ENCODE peak calls at places on chromosomes 12 and 14, in eight cellular contexts. Z, P, U, J, F, Y, A and K are unnamed samples.

GRCh38 chr12:57810450-57810849 is 8.1 kb downstream of the AVIL start:
- DNase-seq in Z (no peak), P (no peak), U (no peak), J (no peak), F (no peak), Y (no peak), A (no peak), K (no peak)

GRCh38 chr12:64273527-64274403 is 51.7 kb upstream of the KICS2 start:
- DNase-seq in Z (peak; percentile 9), P (no peak), U (peak; percentile 8), J (no peak), F (no peak), Y (no peak), A (no peak), K (no peak)

GRCh38 chr12:3511760-3512159 is 20.8 kb downstream of the PRMT8 start:
- DNase-seq in Z (no peak), P (no peak), U (no peak), J (no peak), F (no peak), Y (no peak), A (no peak), K (no peak)

GRCh38 chr12:52243774-52244614 is 11.0 kb downstream of the KRT7 start:
- DNase-seq in Z (peak; percentile 84), P (peak; percentile 81), U (peak; percentile 58), J (no peak), F (peak; percentile 91), Y (peak; percentile 92), A (peak; percentile 91), K (no peak)

GRCh38 chr12:6030081-6030480 is 85.0 kb upstream of the ANO2 start:
- DNase-seq in Z (no peak), P (no peak), U (no peak), J (no peak), F (no peak), Y (no peak), A (peak; percentile 15), K (no peak)

GRCh38 chr12:70618371-70618770 is 18.9 kb downstream of the PTPRB start:
- DNase-seq in Z (no peak), P (no peak), U (no peak), J (no peak), F (no peak), Y (no peak), A (no peak), K (no peak)

GRCh38 chr14:56081139-56081538 is 37.1 kb upstream of the PELI2 start:
- DNase-seq in Z (no peak), P (no peak), U (no peak), J (no peak), F (no peak), Y (no peak), A (no peak), K (no peak)

GRCh38 chr14:80776186-80776585 is 165.4 kb downstream of the CEP128 start:
- DNase-seq in Z (no peak), P (no peak), U (no peak), J (no peak), F (no peak), Y (no peak), A (no peak), K (no peak)

GRCh38 chr14:90140956-90141316 is 79.1 kb downstream of the KCNK13 start:
- DNase-seq in Z (peak; percentile 61), P (no peak), U (no peak), J (no peak), F (no peak), Y (no peak), A (no peak), K (no peak)

GRCh38 chr12:27769142-27769672 is 10.8 kb upstream of the KLHL42 start:
- DNase-seq in Z (no peak), P (no peak), U (no peak), J (no peak), F (no peak), Y (no peak), A (no peak), K (no peak)

GRCh38 chr12:96883571-96883970 is 23.5 kb upstream of the NEDD1 start:
- DNase-seq in Z (no peak), P (no peak), U (no peak), J (no peak), F (no peak), Y (no peak), A (no peak), K (no peak)

GRCh38 chr12:26043139-26044006 is 81.5 kb downstream of the BHLHE41 start:
- DNase-seq in Z (no peak), P (no peak), U (no peak), J (no peak), F (no peak), Y (no peak), A (no peak), K (no peak)

GRCh38 chr12:12466157-12466556 is 96.5 kb downstream of the DUSP16 start:
- DNase-seq in Z (no peak), P (no peak), U (no peak), J (no peak), F (no peak), Y (no peak), A (no peak), K (no peak)

GRCh38 chr14:105467942-105468471 is 6.6 kb upstream of the CRIP2 start:
- DNase-seq in Z (no peak), P (no peak), U (no peak), J (no peak), F (no peak), Y (no peak), A (no peak), K (no peak)

DNA sequence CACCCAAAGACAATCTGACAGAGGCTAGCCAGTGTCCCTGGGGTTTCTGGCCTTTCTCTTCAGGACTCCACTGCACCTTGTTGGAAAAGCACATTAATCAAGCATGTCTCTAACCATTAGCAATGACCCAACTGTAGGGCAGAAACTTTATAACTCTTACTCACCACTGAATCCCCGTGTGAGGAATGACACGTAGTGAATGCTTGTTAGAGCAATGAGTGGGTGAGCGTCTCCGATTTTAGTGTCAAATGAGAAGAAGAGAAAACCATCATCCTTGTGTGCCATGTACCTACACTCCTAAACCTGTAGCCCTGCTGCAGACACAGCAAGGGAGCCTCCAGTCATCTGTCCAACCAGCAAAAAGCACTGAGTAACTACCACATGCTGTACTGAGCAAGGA is 56.5 kb upstream of the GPR68 start:
- DNase-seq in Z (no peak), P (no peak), U (no peak), J (no peak), F (no peak), Y (no peak), A (no peak), K (no peak)
- TF ChIP-seq POLR2A in Z (no peak), P (no peak), U (no peak), J (no peak), F (no peak), Y (no peak), A (no peak), K (no peak)

DNA sequence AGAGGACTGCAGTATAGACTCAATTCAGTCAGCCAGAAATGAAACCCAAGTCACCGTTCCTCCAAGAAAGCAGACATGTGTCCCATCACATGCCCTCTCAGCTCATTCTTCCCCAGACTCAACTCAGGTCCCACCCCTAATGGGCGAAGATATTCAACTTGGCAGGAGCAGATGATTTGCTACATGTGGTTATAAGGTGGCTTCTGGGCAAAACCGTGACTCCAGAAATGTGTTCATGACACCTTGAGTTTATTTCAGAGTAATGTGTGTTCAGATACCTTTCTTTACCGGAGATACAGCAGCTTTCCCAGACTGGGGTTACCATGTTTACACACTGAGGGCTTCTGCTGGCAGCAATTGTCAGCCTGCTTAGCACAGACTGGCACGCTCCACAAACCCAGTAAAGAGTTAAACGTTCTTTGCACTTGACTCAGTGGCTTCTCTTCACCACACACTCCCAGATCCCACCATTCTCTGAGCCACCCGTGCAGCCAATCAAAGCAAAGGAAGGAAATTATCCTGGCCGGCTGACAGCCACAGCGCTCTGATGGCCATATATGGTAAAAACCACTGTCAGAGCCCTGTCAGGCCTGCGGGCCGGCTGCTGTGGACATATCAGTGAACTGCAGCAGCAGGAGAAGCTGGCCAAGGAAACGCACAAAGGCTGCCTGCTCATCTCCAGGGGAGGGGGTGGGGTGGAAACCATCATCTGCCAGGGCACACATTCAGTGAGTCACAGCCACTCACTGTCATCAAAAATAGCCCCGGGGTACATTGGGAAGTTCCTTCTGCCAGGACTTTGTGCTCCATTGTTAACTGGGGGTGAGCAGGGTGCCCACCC is 39.9 kb downstream of the CORO1C start:
- DNase-seq in Z (peak; percentile 99), P (no peak), U (peak; percentile 90), J (peak; percentile 80), F (peak; percentile 99), Y (peak; percentile 99), A (peak; percentile 98), K (peak; percentile 99)
- TF ChIP-seq POLR2AphosphoS5 in Z (peak; percentile 65), P (peak; percentile 49), U (peak; percentile 72), J (peak; percentile 96), F (peak; percentile 68), Y (peak; percentile 78), A (no peak), K (peak; percentile 89)

GRCh38 chr14:87994974-87995373 is 2.0 kb upstream of the GALC start:
- DNase-seq in Z (no peak), P (no peak), U (no peak), J (no peak), F (no peak), Y (no peak), A (no peak), K (no peak)
- TF ChIP-seq POLR2A in Z (no peak), P (peak; percentile 47), U (no peak), J (no peak), F (no peak), Y (no peak), A (no peak), K (no peak)

GRCh38 chr12:10669533-10669932 is 4.3 kb downstream of the STYK1 start:
- DNase-seq in Z (peak; percentile 61), P (no peak), U (no peak), J (no peak), F (no peak), Y (no peak), A (no peak), K (no peak)

GRCh38 chr12:10668526-10668925 is 5.3 kb downstream of the STYK1 start:
- DNase-seq in Z (peak; percentile 31), P (no peak), U (peak; percentile 24), J (no peak), F (no peak), Y (no peak), A (no peak), K (no peak)

GRCh38 chr12:10672231-10672868 is 1.5 kb downstream of the STYK1 start:
- DNase-seq in Z (no peak), P (no peak), U (peak; percentile 71), J (no peak), F (no peak), Y (no peak), A (no peak), K (no peak)

GRCh38 chr12:10673660-10674384 is at the start of gene STYK1:
- DNase-seq in Z (peak; percentile 75), P (peak; percentile 43), U (peak; percentile 90), J (peak; percentile 65), F (peak; percentile 60), Y (no peak), A (peak; percentile 79), K (no peak)
- TF ChIP-seq POLR2AphosphoS5 in Z (peak; percentile 62), P (no peak), U (peak; percentile 88), J (no peak), F (no peak), Y (peak; percentile 17), A (no peak), K (no peak)